ENCODE peak calls at places on chromosome 18, in nine cellular contexts. P, L, F, R, O, K, B, M and A are unnamed samples.
A peak's percentile ranks its signal among the peaks of the same experiment; 100 is the strongest.

GRCh38 chr18:2853926-2854664 is 7.3 kb downstream of the EMILIN2 start:
- DNase-seq in P (no peak), L (no peak), F (no peak), R (no peak), O (peak; percentile 40), K (no peak), B (no peak), M (no peak), A (no peak)

GRCh38 chr18:44325903-44326650 is 354.6 kb upstream of the SETBP1 start:
- DNase-seq in P (no peak), L (no peak), F (peak; percentile 12), R (peak; percentile 48), O (peak; percentile 66), K (peak; percentile 32), B (peak; percentile 48), M (peak; percentile 27), A (no peak)

GRCh38 chr18:37397814-37398213 is 167.8 kb downstream of the CELF4 start:
- DNase-seq in P (no peak), L (peak; percentile 65), F (no peak), R (no peak), O (no peak), K (no peak), B (no peak), M (no peak), A (no peak)

GRCh38 chr18:58792086-58792485 is 72.6 kb upstream of the ZNF532 start:
- DNase-seq in P (no peak), L (no peak), F (no peak), R (no peak), O (no peak), K (no peak), B (no peak), M (no peak), A (no peak)

GRCh38 chr18:51447351-51447896 is 249.9 kb upstream of the MEX3C start:
- DNase-seq in P (peak; percentile 10), L (no peak), F (no peak), R (no peak), O (peak; percentile 22), K (peak; percentile 9), B (no peak), M (peak; percentile 7), A (no peak)

GRCh38 chr18:44696892-44697291 is 16.2 kb downstream of the SETBP1 start:
- DNase-seq in P (no peak), L (no peak), F (no peak), R (peak; percentile 54), O (peak; percentile 49), K (no peak), B (no peak), M (peak; percentile 20), A (no peak)

GRCh38 chr18:66616523-66616983 is 12.7 kb upstream of the CDH19 start:
- DNase-seq in P (peak; percentile 1), L (no peak), F (no peak), R (no peak), O (no peak), K (no peak), B (no peak), M (no peak), A (no peak)

GRCh38 chr18:23149570-23149969 is 14.3 kb downstream of the CABLES1 start:
- DNase-seq in P (no peak), L (no peak), F (no peak), R (no peak), O (no peak), K (no peak), B (no peak), M (no peak), A (no peak)

GRCh38 chr18:3066391-3067079 is 53.6 kb upstream of the LPIN2 start:
- DNase-seq in P (no peak), L (no peak), F (no peak), R (no peak), O (no peak), K (no peak), B (no peak), M (no peak), A (no peak)

GRCh38 chr18:56637897-56638231 is 528 bp downstream of the TXNL1 start:
- DNase-seq in P (peak; percentile 48), L (no peak), F (peak; percentile 24), R (no peak), O (peak; percentile 24), K (no peak), B (no peak), M (no peak), A (no peak)

GRCh38 chr18:74540689-74541421 is 6.6 kb downstream of the CNDP1 start:
- DNase-seq in P (no peak), L (peak; percentile 55), F (no peak), R (no peak), O (no peak), K (no peak), B (no peak), M (no peak), A (no peak)

GRCh38 chr18:69528439-69528838 is 127.8 kb downstream of the DOK6 start:
- DNase-seq in P (no peak), L (no peak), F (no peak), R (no peak), O (no peak), K (no peak), B (no peak), M (no peak), A (no peak)

GRCh38 chr18:74990563-74991081 is 218.3 kb downstream of the PTGR3 start:
- DNase-seq in P (no peak), L (no peak), F (no peak), R (no peak), O (no peak), K (no peak), B (no peak), M (no peak), A (peak; percentile 6)

GRCh38 chr18:10794771-10795170 is 268.9 kb downstream of the NAPG start:
- DNase-seq in P (no peak), L (no peak), F (no peak), R (no peak), O (no peak), K (no peak), B (no peak), M (no peak), A (no peak)

GRCh38 chr18:48859311-48860275 is 91.2 kb downstream of the SMAD7 start:
- DNase-seq in P (peak; percentile 81), L (peak; percentile 72), F (no peak), R (no peak), O (peak; percentile 60), K (no peak), B (peak; percentile 51), M (no peak), A (no peak)

GRCh38 chr18:51342815-51343214 is 145.3 kb upstream of the MEX3C start:
- DNase-seq in P (peak; percentile 4), L (no peak), F (peak; percentile 11), R (no peak), O (no peak), K (peak; percentile 1), B (no peak), M (no peak), A (peak; percentile 19)

GRCh38 chr18:49967914-49968313 is 154.6 kb upstream of the ACAA2 start:
- DNase-seq in P (no peak), L (no peak), F (no peak), R (no peak), O (no peak), K (no peak), B (no peak), M (no peak), A (no peak)

GRCh38 chr18:22332590-22332989 is 85.1 kb downstream of the CTAGE1 start:
- DNase-seq in P (no peak), L (no peak), F (no peak), R (no peak), O (no peak), K (no peak), B (no peak), M (no peak), A (no peak)

GRCh38 chr18:63126134-63127067 is 193.2 kb downstream of the BCL2 start:
- DNase-seq in P (no peak), L (no peak), F (no peak), R (no peak), O (no peak), K (no peak), B (no peak), M (no peak), A (no peak)